ENCODE peak calls at places on chromosomes 4 and X, in nine cellular contexts. One of them, this sample, is unnamed.

GRCh38 chrX:154661200-154661599 is 7.8 kb upstream of the CTAG2 start:
- DNase-seq in NCI-H748 treated with DMSO at 0.1 percent for 48 hours: no peak
- DNase-seq in Jurkat, Clone E6-1: no peak
- DNase-seq in AG04449: no peak
- DNase-seq in fibroblast of mammary gland: no peak
- DNase-seq in LoVo: no peak
- DNase-seq in mesendoderm: no peak
- DNase-seq in HFFc6: no peak
- DNase-seq in CD8-positive, alpha-beta memory T cell: no peak
- DNase-seq in this sample: no peak

GRCh38 chr4:152693875-152694274 is 14.1 kb upstream of the TMEM154 start:
- DNase-seq in mesendoderm: no peak
- DNase-seq in CD8-positive, alpha-beta memory T cell: no peak
- DNase-seq in NCI-H748 treated with DMSO at 0.1 percent for 48 hours: no peak
- DNase-seq in fibroblast of mammary gland: no peak
- DNase-seq in HFFc6: no peak
- DNase-seq in LoVo: no peak
- DNase-seq in Jurkat, Clone E6-1: no peak
- DNase-seq in AG04449: no peak
- DNase-seq in this sample: no peak

GRCh38 chr4:8035371-8035780 is 95.7 kb upstream of the AFAP1 start:
- DNase-seq in NCI-H748 treated with DMSO at 0.1 percent for 48 hours: no peak
- DNase-seq in CD8-positive, alpha-beta memory T cell: no peak
- DNase-seq in LoVo: no peak
- DNase-seq in fibroblast of mammary gland: peak
- DNase-seq in Jurkat, Clone E6-1: peak
- DNase-seq in mesendoderm: no peak
- DNase-seq in AG04449: no peak
- DNase-seq in HFFc6: peak
- DNase-seq in this sample: no peak

GRCh38 chr4:108360857-108361820 is 192.4 kb upstream of the LEF1 start:
- DNase-seq in fibroblast of mammary gland: peak
- DNase-seq in AG04449: peak
- DNase-seq in HFFc6: peak
- DNase-seq in LoVo: no peak
- DNase-seq in CD8-positive, alpha-beta memory T cell: no peak
- DNase-seq in mesendoderm: peak
- DNase-seq in Jurkat, Clone E6-1: no peak
- DNase-seq in NCI-H748 treated with DMSO at 0.1 percent for 48 hours: peak
- DNase-seq in this sample: peak

GRCh38 chr4:150010525-150011126 is 67.6 kb upstream of the DCLK2 start:
- DNase-seq in HFFc6: peak
- DNase-seq in NCI-H748 treated with DMSO at 0.1 percent for 48 hours: peak
- DNase-seq in Jurkat, Clone E6-1: peak
- DNase-seq in CD8-positive, alpha-beta memory T cell: no peak
- DNase-seq in AG04449: no peak
- DNase-seq in fibroblast of mammary gland: peak
- DNase-seq in mesendoderm: peak
- DNase-seq in LoVo: peak
- DNase-seq in this sample: peak

GRCh38 chrX:44674906-44675305 is 132.2 kb upstream of the FUNDC1 start:
- DNase-seq in fibroblast of mammary gland: no peak
- DNase-seq in Jurkat, Clone E6-1: no peak
- DNase-seq in HFFc6: no peak
- DNase-seq in CD8-positive, alpha-beta memory T cell: no peak
- DNase-seq in NCI-H748 treated with DMSO at 0.1 percent for 48 hours: no peak
- DNase-seq in LoVo: no peak
- DNase-seq in mesendoderm: no peak
- DNase-seq in AG04449: no peak
- DNase-seq in this sample: no peak

GRCh38 chr4:55364691-55365346 is 18.8 kb downstream of the SRD5A3 start:
- DNase-seq in mesendoderm: peak
- DNase-seq in HFFc6: no peak
- DNase-seq in fibroblast of mammary gland: no peak
- DNase-seq in NCI-H748 treated with DMSO at 0.1 percent for 48 hours: no peak
- DNase-seq in AG04449: no peak
- DNase-seq in LoVo: no peak
- DNase-seq in Jurkat, Clone E6-1: no peak
- DNase-seq in CD8-positive, alpha-beta memory T cell: no peak
- DNase-seq in this sample: no peak

GRCh38 chr4:103786593-103786992 is 66.8 kb upstream of the TACR3 start:
- DNase-seq in Jurkat, Clone E6-1: no peak
- DNase-seq in fibroblast of mammary gland: no peak
- DNase-seq in AG04449: no peak
- DNase-seq in CD8-positive, alpha-beta memory T cell: no peak
- DNase-seq in NCI-H748 treated with DMSO at 0.1 percent for 48 hours: no peak
- DNase-seq in HFFc6: no peak
- DNase-seq in mesendoderm: no peak
- DNase-seq in LoVo: no peak
- DNase-seq in this sample: no peak

GRCh38 chr4:140807491-140808257 is 51.5 kb upstream of the TBC1D9 start:
- DNase-seq in AG04449: peak
- DNase-seq in CD8-positive, alpha-beta memory T cell: no peak
- DNase-seq in fibroblast of mammary gland: no peak
- DNase-seq in mesendoderm: no peak
- DNase-seq in Jurkat, Clone E6-1: no peak
- DNase-seq in NCI-H748 treated with DMSO at 0.1 percent for 48 hours: no peak
- DNase-seq in HFFc6: peak
- DNase-seq in LoVo: no peak
- DNase-seq in this sample: peak

This sample was measured in hepatocyte.